ENCODE peak calls at places on chromosomes 13 and 19, in nine cellular contexts. V is stomach, U is lower leg skin, C is body of pancreas, L is tibial nerve, D is heart left ventricle, F is prostate gland, G is uterus, N is IMR-90. Z is an unnamed sample.

GRCh38 chr13:113991191-113991669 is 17.4 kb upstream of the C13orf46 start:
- DNase-seq in V (no peak), U (no peak), C (peak; percentile 3), L (no peak), D (peak; percentile 18), F (no peak), G (no peak), N (no peak), Z (no peak)

GRCh38 chr19:1725100-1726064 is 27.9 kb upstream of the ONECUT3 start:
- DNase-seq in V (peak; percentile 65), U (no peak), C (peak; percentile 75), L (no peak), D (peak; percentile 33), F (no peak), G (no peak), N (peak; percentile 28), Z (no peak)

GRCh38 chr13:27678306-27679040 is 56.8 kb downstream of the POLR1D start:
- DNase-seq in V (peak; percentile 60), U (no peak), C (peak; percentile 20), L (no peak), D (no peak), F (no peak), G (no peak), N (peak; percentile 48), Z (no peak)

GRCh38 chr19:39531834-39532232 is 819 bp downstream of the EID2B start:
- DNase-seq in V (no peak), U (no peak), C (no peak), L (no peak), D (no peak), F (no peak), G (no peak), N (no peak), Z (no peak)

GRCh38 chr13:24228852-24229458 is 68.4 kb downstream of the SPATA13 start:
- DNase-seq in V (no peak), U (no peak), C (peak; percentile 62), L (no peak), D (no peak), F (no peak), G (no peak), N (peak; percentile 81), Z (peak; percentile 76)

GRCh38 chr13:87656311-87656710 is 14.9 kb upstream of the SLITRK5 start:
- DNase-seq in V (no peak), U (no peak), C (no peak), L (no peak), D (no peak), F (no peak), G (no peak), N (no peak), Z (no peak)

GRCh38 chr19:48780684-48781391 is 25.5 kb downstream of the FGF21 start:
- DNase-seq in V (peak; percentile 54), U (peak; percentile 40), C (peak; percentile 80), L (no peak), D (no peak), F (no peak), G (peak; percentile 41), N (peak; percentile 58), Z (peak; percentile 59)

GRCh38 chr19:10353793-10354391 is 14.5 kb upstream of the ICAM3 start:
- DNase-seq in V (no peak), U (no peak), C (peak; percentile 27), L (peak; percentile 76), D (peak; percentile 89), F (no peak), G (peak; percentile 49), N (peak; percentile 17), Z (peak; percentile 82)

GRCh38 chr19:45125975-45126493 is 33.1 kb downstream of the PPP1R37 start:
- DNase-seq in V (peak; percentile 87), U (peak; percentile 35), C (peak; percentile 69), L (no peak), D (peak; percentile 66), F (peak; percentile 60), G (peak; percentile 27), N (peak; percentile 49), Z (peak; percentile 62)

GRCh38 chr19:31383553-31383952 is 34.3 kb upstream of the TSHZ3 start:
- DNase-seq in V (no peak), U (no peak), C (no peak), L (no peak), D (no peak), F (no peak), G (no peak), N (no peak), Z (no peak)

GRCh38 chr13:29676535-29676934 is 81.0 kb upstream of the SLC7A1 start:
- DNase-seq in V (no peak), U (no peak), C (no peak), L (no peak), D (no peak), F (no peak), G (no peak), N (peak; percentile 29), Z (no peak)

GRCh38 chr19:49430678-49431329 is 5.6 kb downstream of the GFY start:
- DNase-seq in V (no peak), U (no peak), C (no peak), L (no peak), D (no peak), F (no peak), G (no peak), N (no peak), Z (peak; percentile 69)

GRCh38 chr19:1360818-1361461 is 22.8 kb upstream of the NDUFS7 start:
- DNase-seq in V (no peak), U (peak; percentile 47), C (peak; percentile 76), L (peak; percentile 55), D (peak; percentile 86), F (no peak), G (peak; percentile 87), N (peak; percentile 79), Z (peak; percentile 62)

GRCh38 chr13:83498045-83498444 is 384.2 kb downstream of the SLITRK1 start:
- DNase-seq in V (no peak), U (no peak), C (no peak), L (no peak), D (no peak), F (no peak), G (no peak), N (no peak), Z (no peak)

GRCh38 chr19:30449191-30449590 is 77.0 kb downstream of the ZNF536 start:
- DNase-seq in V (no peak), U (no peak), C (no peak), L (no peak), D (no peak), F (no peak), G (no peak), N (no peak), Z (no peak)

GRCh38 chr13:59399513-59399912 is 764.2 kb downstream of the DIAPH3 start:
- DNase-seq in V (no peak), U (no peak), C (no peak), L (no peak), D (no peak), F (no peak), G (no peak), N (no peak), Z (no peak)

GRCh38 chr19:5578094-5578846 is 10.5 kb upstream of the TINCR start:
- DNase-seq in V (peak; percentile 74), U (peak; percentile 57), C (peak; percentile 68), L (no peak), D (peak; percentile 44), F (peak; percentile 73), G (peak; percentile 64), N (peak; percentile 38), Z (peak; percentile 70)

GRCh38 chr19:4279530-4280422 is 710 bp downstream of the SHD start:
- DNase-seq in V (no peak), U (no peak), C (no peak), L (no peak), D (no peak), F (no peak), G (no peak), N (no peak), Z (no peak)

GRCh38 chr19:52690395-52691214 is 44.2 kb downstream of the ZNF611 start:
- DNase-seq in V (peak; percentile 93), U (peak; percentile 93), C (peak; percentile 92), L (peak; percentile 90), D (peak; percentile 97), F (peak; percentile 95), G (peak; percentile 94), N (peak; percentile 93), Z (peak; percentile 93)

DNA sequence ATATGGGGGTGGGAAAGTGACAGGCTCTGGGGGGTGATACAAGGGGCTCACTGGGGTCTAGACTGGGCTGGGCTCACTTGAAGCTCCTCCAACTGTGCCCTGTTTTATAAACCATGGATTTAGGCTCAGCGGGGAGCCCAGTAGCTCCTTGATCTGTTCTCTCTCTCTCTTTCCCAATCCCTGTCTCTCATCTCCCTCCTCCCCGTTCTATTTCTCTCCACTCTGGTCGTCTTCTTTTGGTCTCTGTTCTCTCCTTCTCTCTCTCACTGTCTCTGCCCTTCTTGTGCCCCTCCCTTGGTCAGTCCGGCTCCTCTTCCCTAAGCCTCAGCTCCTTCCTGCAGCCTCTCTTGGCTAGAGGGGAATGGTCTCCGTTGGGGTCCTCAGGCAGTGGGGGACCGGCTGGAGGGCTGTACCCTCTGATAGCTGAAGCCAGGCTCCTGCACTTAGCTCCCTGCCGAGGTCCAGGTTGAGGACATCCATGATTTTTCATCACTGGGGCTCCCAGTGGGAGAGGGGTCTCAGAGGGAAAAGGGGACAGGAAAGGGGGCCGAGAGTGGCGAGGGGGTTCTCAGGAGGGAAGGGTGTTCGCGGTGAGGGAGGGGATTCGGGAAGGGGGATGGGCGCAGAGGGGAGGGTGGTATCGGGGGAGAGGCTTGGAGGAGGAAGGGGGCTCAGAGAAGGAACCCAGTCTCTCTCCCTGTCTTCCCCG is 8.5 kb downstream of the UNC13A start:
- DNase-seq in V (no peak), U (no peak), C (no peak), L (no peak), D (no peak), F (no peak), G (no peak), N (no peak), Z (no peak)
- TF ChIP-seq POLR2A in V (no peak), U (no peak), C (no peak), L (no peak), D (no peak), F (no peak), G (no peak), N (no peak), Z (no peak)

GRCh38 chr19:15453091-15453498 is 3.3 kb upstream of the WIZ start:
- DNase-seq in V (no peak), U (no peak), C (no peak), L (no peak), D (no peak), F (no peak), G (no peak), N (no peak), Z (no peak)
- H3K4me3 ChIP-seq in V (peak overlapping the region; percentile 45), U (no peak overlapping the region), C (no peak overlapping the region), L (peak overlapping the region; percentile 38), D (peak overlapping the region; percentile 51), F (peak overlapping the region; percentile 29), G (peak overlapping the region; percentile 37), N (peak overlapping the region; percentile 24), Z (no peak overlapping the region)

GRCh38 chr19:50801107-50801506 is 10.9 kb downstream of the ACP4 start:
- DNase-seq in V (no peak), U (no peak), C (no peak), L (no peak), D (no peak), F (no peak), G (no peak), N (no peak), Z (no peak)
- TF ChIP-seq POLR2A in V (no peak), U (no peak), C (no peak), L (no peak), D (no peak), F (no peak), G (no peak), N (no peak), Z (no peak)

DNA sequence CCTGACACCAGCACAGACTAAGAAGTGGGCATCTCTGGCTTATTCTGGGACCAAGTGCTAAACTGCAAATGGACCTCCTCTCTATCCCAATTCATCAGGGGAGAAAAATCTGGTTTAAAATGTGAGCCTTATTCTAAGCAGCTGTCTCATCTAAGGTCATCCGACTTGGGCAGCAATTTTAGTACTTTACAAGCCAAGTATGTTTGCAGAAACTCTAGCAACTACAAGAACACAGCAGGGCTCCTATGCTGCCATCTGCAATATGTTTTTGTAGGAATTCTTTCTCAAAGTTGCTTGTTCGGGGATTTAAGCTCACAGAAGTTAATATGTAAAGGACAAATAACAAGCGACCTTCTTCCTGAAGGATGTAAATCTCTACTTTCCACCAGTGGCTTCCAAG is 113.1 kb downstream of the FOXO1 start:
- DNase-seq in V (no peak), U (no peak), C (no peak), L (no peak), D (no peak), F (no peak), G (no peak), N (no peak), Z (no peak)
- H3K4me3 ChIP-seq in V (no peak overlapping the region), U (no peak overlapping the region), C (no peak overlapping the region), L (no peak overlapping the region), D (no peak overlapping the region), F (no peak overlapping the region), G (no peak overlapping the region), N (no peak overlapping the region), Z (no peak overlapping the region)